ENCODE peak calls at places on chromosomes 7 and 10, in four cellular contexts. Z is mesendoderm, X is IMR-90, J is H1. B is an unnamed sample.

GRCh38 chr7:134645478-134645877 is 1.2 kb upstream of the BPGM start:
- DNase-seq in Z (no peak), X (no peak), J (no peak), B (no peak)

GRCh38 chr7:117873056-117873932 is at the start of gene CTTNBP2:
- DNase-seq in Z (peak), X (peak), J (peak), B (peak)

GRCh38 chr7:97842006-97842405 is 30.2 kb downstream of the ASNS start:
- DNase-seq in Z (no peak), X (no peak), J (no peak), B (no peak)

GRCh38 chr7:116271161-116271979 is 61.0 kb downstream of the TES start:
- DNase-seq in Z (no peak), X (peak), J (no peak), B (no peak)

GRCh38 chr7:107473975-107474598 is 4.2 kb downstream of the GPR22 start:
- DNase-seq in Z (no peak), X (no peak), J (no peak), B (no peak)

GRCh38 chr7:35705932-35706461 is 11.1 kb upstream of the HERPUD2 start:
- DNase-seq in Z (no peak), X (peak), J (no peak), B (no peak)

GRCh38 chr10:67606572-67606971 is 89.4 kb downstream of the CTNNA3 start:
- DNase-seq in Z (peak), X (peak), J (no peak), B (no peak)

GRCh38 chr10:24900888-24901685 is 51.3 kb downstream of the PRTFDC1 start:
- DNase-seq in Z (no peak), X (no peak), J (no peak), B (no peak)

GRCh38 chr10:70619271-70620019 is 16.9 kb upstream of the PRF1 start:
- DNase-seq in Z (peak), X (peak), J (no peak), B (no peak)

GRCh38 chr10:116470768-116471415 is 43.2 kb downstream of the PNLIPRP3 start:
- DNase-seq in Z (peak), X (no peak), J (peak), B (peak)

GRCh38 chr7:91351374-91351773 is 87.1 kb downstream of the FZD1 start:
- DNase-seq in Z (no peak), X (peak), J (no peak), B (no peak)

GRCh38 chr7:46908770-46909169 is 673.1 kb downstream of the TNS3 start:
- DNase-seq in Z (no peak), X (peak), J (no peak), B (no peak)

GRCh38 chr7:85851571-85852193 is 664.8 kb upstream of the SEMA3D start:
- DNase-seq in Z (peak), X (peak), J (no peak), B (no peak)

GRCh38 chr7:158443014-158443687 is 144.5 kb downstream of the PTPRN2 start:
- DNase-seq in Z (no peak), X (no peak), J (no peak), B (peak)

GRCh38 chr7:2237109-2237602 is 4.4 kb upstream of the MAD1L1 start:
- DNase-seq in Z (no peak), X (no peak), J (no peak), B (no peak)

GRCh38 chr10:110511734-110512449 is 14.2 kb downstream of the DUSP5 start:
- DNase-seq in Z (no peak), X (no peak), J (no peak), B (no peak)

GRCh38 chr7:30596721-30597120 is 2.0 kb downstream of the GARS1 start:
- DNase-seq in Z (no peak), X (peak), J (no peak), B (no peak)

GRCh38 chr10:120979435-120980315 is 128.5 kb downstream of the WDR11 start:
- DNase-seq in Z (peak), X (no peak), J (peak), B (peak)

GRCh38 chr7:91945476-91945875 is 4.8 kb downstream of the AKAP9 start:
- DNase-seq in Z (no peak), X (peak), J (no peak), B (no peak)

GRCh38 chr7:68185641-68186040 is 1189.0 kb downstream of the TYW1 start:
- DNase-seq in Z (no peak), X (no peak), J (no peak), B (no peak)

GRCh38 chr7:45183711-45184210 is 26.2 kb downstream of the RAMP3 start:
- DNase-seq in Z (no peak), X (no peak), J (no peak), B (peak)

GRCh38 chr10:59176241-59177030 is at the start of gene PHYHIPL:
- DNase-seq in Z (peak), X (no peak), J (peak), B (peak)

GRCh38 chr7:91194841-91195240 is 69.4 kb upstream of the FZD1 start:
- DNase-seq in Z (no peak), X (no peak), J (no peak), B (no peak)

GRCh38 chr10:75029874-75030273 is 81.6 kb upstream of the SAMD8 start:
- DNase-seq in Z (no peak), X (peak), J (no peak), B (no peak)

GRCh38 chr7:22809902-22810642 is 12.6 kb downstream of the TOMM7 start:
- DNase-seq in Z (peak), X (no peak), J (no peak), B (no peak)

GRCh38 chr7:90749774-90750173 is 153.7 kb downstream of the CDK14 start:
- DNase-seq in Z (peak), X (peak), J (no peak), B (no peak)

GRCh38 chr10:69800109-69800508 is 1.6 kb upstream of the COL13A1 start:
- DNase-seq in Z (peak), X (peak), J (peak), B (peak)

GRCh38 chr10:96380821-96381220 is 22.0 kb upstream of the OPALIN start:
- DNase-seq in Z (no peak), X (no peak), J (no peak), B (no peak)

GRCh38 chr10:89837173-89838001 is 136.0 kb downstream of the KIF20B start:
- DNase-seq in Z (no peak), X (peak), J (no peak), B (no peak)

GRCh38 chr10:23186697-23187096 is 5.4 kb upstream of the PTF1A start:
- DNase-seq in Z (no peak), X (no peak), J (no peak), B (no peak)

GRCh38 chr7:27921081-27921836 is 181.3 kb downstream of the TAX1BP1 start:
- DNase-seq in Z (peak), X (peak), J (no peak), B (no peak)

GRCh38 chr7:132255084-132255483 is 321.2 kb downstream of the PLXNA4 start:
- DNase-seq in Z (no peak), X (no peak), J (no peak), B (no peak)

GRCh38 chr10:74206727-74207126 is 55.7 kb downstream of the ADK start:
- DNase-seq in Z (no peak), X (no peak), J (no peak), B (no peak)

GRCh38 chr10:28798964-28799363 is 121.6 kb downstream of the BAMBI start:
- DNase-seq in Z (no peak), X (no peak), J (no peak), B (no peak)

GRCh38 chr10:131088619-131089018 is 222.9 kb downstream of the TCERG1L start:
- DNase-seq in Z (peak), X (no peak), J (peak), B (peak)

GRCh38 chr10:14686356-14686755 is 88.3 kb downstream of the FAM107B start:
- DNase-seq in Z (no peak), X (no peak), J (no peak), B (no peak)

GRCh38 chr10:51685768-51686167 is 13.6 kb downstream of the CSTF2T start:
- DNase-seq in Z (no peak), X (no peak), J (no peak), B (no peak)
- H4K5ac ChIP-seq in Z (no peak), X (no peak), J (no peak), B (no peak)

GRCh38 chr7:25854608-25855497 is 297.1 kb upstream of the NFE2L3 start:
- DNase-seq in Z (peak), X (peak), J (no peak), B (peak)
- H3K4me2 ChIP-seq in Z (no peak), X (no peak), J (peak), B (peak)

DNA sequence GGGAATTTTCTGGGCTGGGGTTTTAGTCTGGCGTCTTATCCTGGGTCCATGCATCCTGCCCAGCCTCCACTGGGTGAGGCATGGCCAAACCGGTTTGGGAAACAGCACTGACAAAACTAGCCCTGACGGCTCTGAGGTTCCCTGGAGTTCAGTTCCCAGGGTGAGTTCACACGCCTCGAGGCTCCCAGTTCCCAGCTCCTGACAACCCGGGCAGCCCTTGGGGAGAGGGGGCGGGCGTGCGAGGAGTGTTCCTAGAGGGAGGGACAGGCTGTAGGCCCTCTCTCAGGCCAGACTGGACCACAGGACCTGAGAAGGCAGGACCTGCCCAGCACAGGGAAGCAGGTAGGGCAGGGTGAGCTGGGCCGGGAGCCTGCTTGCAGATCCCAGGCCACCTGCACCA is 82.3 kb upstream of the PPIF start:
- DNase-seq in Z (peak), X (peak), J (no peak), B (no peak)
- H3K4ac ChIP-seq in Z (no peak), X (no peak), J (no peak), B (no peak)

GRCh38 chr7:144820557-144820956 is 15.3 kb downstream of the TPK1 start:
- DNase-seq in Z (no peak), X (no peak), J (no peak), B (no peak)
- H4K5ac ChIP-seq in Z (no peak), X (no peak), J (no peak), B (no peak)

GRCh38 chr7:43092819-43093218 is 19.6 kb upstream of the HECW1 start:
- DNase-seq in Z (no peak), X (no peak), J (no peak), B (no peak)

GRCh38 chr7:43099750-43100149 is 12.7 kb upstream of the HECW1 start:
- DNase-seq in Z (no peak), X (no peak), J (no peak), B (no peak)

GRCh38 chr7:43096875-43097274 is 15.6 kb upstream of the HECW1 start:
- DNase-seq in Z (no peak), X (no peak), J (no peak), B (no peak)
- H3K4me2 ChIP-seq in Z (no peak), X (no peak), J (no peak), B (no peak)

GRCh38 chr7:75655536-75655935 is 83.2 kb downstream of the HIP1 start:
- DNase-seq in Z (no peak), X (no peak), J (no peak), B (no peak)
- H3K4ac ChIP-seq in Z (no peak), X (no peak), J (no peak), B (no peak)